ENCODE peak calls at places on chromosomes 6 and 20, in four cellular contexts. One of them, this sample, is unnamed.

GRCh38 chr6:146850238-146850896 is 251.6 kb downstream of the ADGB start:
- DNase-seq in NCI-H774: no peak
- DNase-seq in spleen: no peak
- DNase-seq in stimulated activated CD4-positive, alpha-beta T cell treated with anti-CD3 and anti-CD28 coated beads, Interleukin-4, amount 100 ng/mL, for 1 hour: no peak
- DNase-seq in this sample: peak; percentile 9

GRCh38 chr6:125781307-125781868 is 9.4 kb upstream of the NCOA7 start:
- DNase-seq in NCI-H774: peak; percentile 59
- DNase-seq in spleen: peak; percentile 76
- DNase-seq in stimulated activated CD4-positive, alpha-beta T cell treated with anti-CD3 and anti-CD28 coated beads, Interleukin-4, amount 100 ng/mL, for 1 hour: peak; percentile 48
- DNase-seq in this sample: no peak

GRCh38 chr20:55415567-55416142 is 589.7 kb downstream of the CBLN4 start:
- DNase-seq in NCI-H774: peak; percentile 25
- DNase-seq in spleen: no peak
- DNase-seq in stimulated activated CD4-positive, alpha-beta T cell treated with anti-CD3 and anti-CD28 coated beads, Interleukin-4, amount 100 ng/mL, for 1 hour: no peak
- DNase-seq in this sample: no peak

GRCh38 chr6:150667977-150668716 is 68.5 kb downstream of the PLEKHG1 start:
- DNase-seq in NCI-H774: peak; percentile 68
- DNase-seq in spleen: no peak
- DNase-seq in stimulated activated CD4-positive, alpha-beta T cell treated with anti-CD3 and anti-CD28 coated beads, Interleukin-4, amount 100 ng/mL, for 1 hour: no peak
- DNase-seq in this sample: no peak

GRCh38 chr6:53159558-53159957 is 10.9 kb upstream of the GCM1 start:
- DNase-seq in NCI-H774: no peak
- DNase-seq in spleen: no peak
- DNase-seq in stimulated activated CD4-positive, alpha-beta T cell treated with anti-CD3 and anti-CD28 coated beads, Interleukin-4, amount 100 ng/mL, for 1 hour: no peak
- DNase-seq in this sample: no peak

GRCh38 chr6:43125555-43125954 is 45.5 kb upstream of the SRF start:
- DNase-seq in NCI-H774: no peak
- DNase-seq in spleen: no peak
- DNase-seq in stimulated activated CD4-positive, alpha-beta T cell treated with anti-CD3 and anti-CD28 coated beads, Interleukin-4, amount 100 ng/mL, for 1 hour: no peak
- DNase-seq in this sample: no peak

GRCh38 chr6:32905078-32905477 is 35.8 kb downstream of the HLA-DMB start:
- DNase-seq in NCI-H774: no peak
- DNase-seq in spleen: no peak
- DNase-seq in stimulated activated CD4-positive, alpha-beta T cell treated with anti-CD3 and anti-CD28 coated beads, Interleukin-4, amount 100 ng/mL, for 1 hour: no peak
- DNase-seq in this sample: no peak

GRCh38 chr6:39280247-39280731 is 33.9 kb downstream of the KCNK17 start:
- DNase-seq in NCI-H774: no peak
- DNase-seq in spleen: no peak
- DNase-seq in stimulated activated CD4-positive, alpha-beta T cell treated with anti-CD3 and anti-CD28 coated beads, Interleukin-4, amount 100 ng/mL, for 1 hour: no peak
- DNase-seq in this sample: no peak

GRCh38 chr20:1119128-1119505 is 715 bp downstream of the PSMF1 start:
- DNase-seq in NCI-H774: no peak
- DNase-seq in spleen: no peak
- DNase-seq in stimulated activated CD4-positive, alpha-beta T cell treated with anti-CD3 and anti-CD28 coated beads, Interleukin-4, amount 100 ng/mL, for 1 hour: no peak
- DNase-seq in this sample: no peak

GRCh38 chr20:53030061-53030460 is 57.9 kb downstream of the TSHZ2 start:
- DNase-seq in NCI-H774: no peak
- DNase-seq in spleen: no peak
- DNase-seq in stimulated activated CD4-positive, alpha-beta T cell treated with anti-CD3 and anti-CD28 coated beads, Interleukin-4, amount 100 ng/mL, for 1 hour: no peak
- DNase-seq in this sample: no peak

GRCh38 chr20:44683263-44684046 is 31.7 kb upstream of the CCN5 start:
- DNase-seq in NCI-H774: peak; percentile 56
- DNase-seq in spleen: no peak
- DNase-seq in stimulated activated CD4-positive, alpha-beta T cell treated with anti-CD3 and anti-CD28 coated beads, Interleukin-4, amount 100 ng/mL, for 1 hour: peak; percentile 57
- DNase-seq in this sample: no peak

GRCh38 chr20:35254448-35254999 is 23.4 kb downstream of the MMP24OS start:
- DNase-seq in NCI-H774: no peak
- DNase-seq in spleen: no peak
- DNase-seq in stimulated activated CD4-positive, alpha-beta T cell treated with anti-CD3 and anti-CD28 coated beads, Interleukin-4, amount 100 ng/mL, for 1 hour: no peak
- DNase-seq in this sample: no peak

GRCh38 chr6:153595903-153596302 is 443.1 kb upstream of the OPRM1 start:
- DNase-seq in NCI-H774: no peak
- DNase-seq in spleen: no peak
- DNase-seq in stimulated activated CD4-positive, alpha-beta T cell treated with anti-CD3 and anti-CD28 coated beads, Interleukin-4, amount 100 ng/mL, for 1 hour: no peak
- DNase-seq in this sample: no peak

GRCh38 chr20:50426865-50427739 is 83.1 kb upstream of the PTPN1 start:
- DNase-seq in NCI-H774: no peak
- DNase-seq in spleen: no peak
- DNase-seq in stimulated activated CD4-positive, alpha-beta T cell treated with anti-CD3 and anti-CD28 coated beads, Interleukin-4, amount 100 ng/mL, for 1 hour: no peak
- DNase-seq in this sample: no peak

GRCh38 chr6:46715106-46715505 is 20.1 kb downstream of the PLA2G7 start:
- DNase-seq in NCI-H774: no peak
- DNase-seq in spleen: no peak
- DNase-seq in stimulated activated CD4-positive, alpha-beta T cell treated with anti-CD3 and anti-CD28 coated beads, Interleukin-4, amount 100 ng/mL, for 1 hour: no peak
- DNase-seq in this sample: no peak

GRCh38 chr6:139699335-139699734 is 324.9 kb upstream of the CITED2 start:
- DNase-seq in NCI-H774: no peak
- DNase-seq in spleen: no peak
- DNase-seq in stimulated activated CD4-positive, alpha-beta T cell treated with anti-CD3 and anti-CD28 coated beads, Interleukin-4, amount 100 ng/mL, for 1 hour: no peak
- DNase-seq in this sample: no peak

GRCh38 chr20:1633535-1633934 is 13.7 kb upstream of the SIRPB1 start:
- DNase-seq in NCI-H774: no peak
- DNase-seq in spleen: no peak
- DNase-seq in stimulated activated CD4-positive, alpha-beta T cell treated with anti-CD3 and anti-CD28 coated beads, Interleukin-4, amount 100 ng/mL, for 1 hour: no peak
- DNase-seq in this sample: no peak

GRCh38 chr6:35185302-35185681 is 28.5 kb upstream of the SCUBE3 start:
- DNase-seq in NCI-H774: no peak
- DNase-seq in spleen: no peak
- DNase-seq in stimulated activated CD4-positive, alpha-beta T cell treated with anti-CD3 and anti-CD28 coated beads, Interleukin-4, amount 100 ng/mL, for 1 hour: no peak
- DNase-seq in this sample: no peak

GRCh38 chr6:13156381-13156780 is 172.0 kb downstream of the TBC1D7 start:
- DNase-seq in NCI-H774: no peak
- DNase-seq in spleen: no peak
- DNase-seq in stimulated activated CD4-positive, alpha-beta T cell treated with anti-CD3 and anti-CD28 coated beads, Interleukin-4, amount 100 ng/mL, for 1 hour: no peak
- DNase-seq in this sample: no peak

GRCh38 chr20:53447271-53447670 is 146.4 kb downstream of the ZNF217 start:
- DNase-seq in NCI-H774: no peak
- DNase-seq in spleen: no peak
- DNase-seq in stimulated activated CD4-positive, alpha-beta T cell treated with anti-CD3 and anti-CD28 coated beads, Interleukin-4, amount 100 ng/mL, for 1 hour: no peak
- DNase-seq in this sample: no peak

GRCh38 chr20:23622839-23623343 is 14.9 kb downstream of the CST3 start:
- DNase-seq in NCI-H774: no peak
- DNase-seq in spleen: no peak
- DNase-seq in stimulated activated CD4-positive, alpha-beta T cell treated with anti-CD3 and anti-CD28 coated beads, Interleukin-4, amount 100 ng/mL, for 1 hour: no peak
- DNase-seq in this sample: no peak

GRCh38 chr6:90406142-90406794 is 109.6 kb upstream of the BACH2 start:
- DNase-seq in NCI-H774: no peak
- DNase-seq in spleen: no peak
- DNase-seq in stimulated activated CD4-positive, alpha-beta T cell treated with anti-CD3 and anti-CD28 coated beads, Interleukin-4, amount 100 ng/mL, for 1 hour: no peak
- DNase-seq in this sample: no peak

GRCh38 chr20:15711177-15711576 is 862.1 kb downstream of the KIF16B start:
- DNase-seq in NCI-H774: no peak
- DNase-seq in spleen: no peak
- DNase-seq in stimulated activated CD4-positive, alpha-beta T cell treated with anti-CD3 and anti-CD28 coated beads, Interleukin-4, amount 100 ng/mL, for 1 hour: no peak
- DNase-seq in this sample: no peak

GRCh38 chr20:34495307-34495706 is 20.9 kb upstream of the DYNLRB1 start:
- DNase-seq in NCI-H774: no peak
- DNase-seq in spleen: no peak
- DNase-seq in stimulated activated CD4-positive, alpha-beta T cell treated with anti-CD3 and anti-CD28 coated beads, Interleukin-4, amount 100 ng/mL, for 1 hour: no peak
- DNase-seq in this sample: no peak

GRCh38 chr20:3330046-3330741 is 77.3 kb downstream of the DNAAF9 start:
- DNase-seq in NCI-H774: no peak
- DNase-seq in spleen: no peak
- DNase-seq in stimulated activated CD4-positive, alpha-beta T cell treated with anti-CD3 and anti-CD28 coated beads, Interleukin-4, amount 100 ng/mL, for 1 hour: no peak
- DNase-seq in this sample: no peak

GRCh38 chr6:43476744-43477143 is 626 bp upstream of the TJAP1 start:
- DNase-seq in NCI-H774: no peak
- DNase-seq in spleen: no peak
- DNase-seq in stimulated activated CD4-positive, alpha-beta T cell treated with anti-CD3 and anti-CD28 coated beads, Interleukin-4, amount 100 ng/mL, for 1 hour: no peak
- DNase-seq in this sample: no peak

GRCh38 chr6:168968228-168968627 is 285.4 kb downstream of the THBS2 start:
- DNase-seq in NCI-H774: peak; percentile 96
- DNase-seq in spleen: no peak
- DNase-seq in stimulated activated CD4-positive, alpha-beta T cell treated with anti-CD3 and anti-CD28 coated beads, Interleukin-4, amount 100 ng/mL, for 1 hour: no peak
- DNase-seq in this sample: no peak

GRCh38 chr6:116034327-116034726 is 26.4 kb downstream of the FRK start:
- DNase-seq in NCI-H774: no peak
- DNase-seq in spleen: no peak
- DNase-seq in stimulated activated CD4-positive, alpha-beta T cell treated with anti-CD3 and anti-CD28 coated beads, Interleukin-4, amount 100 ng/mL, for 1 hour: no peak
- DNase-seq in this sample: no peak

GRCh38 chr6:100913400-100914276 is 32.5 kb upstream of the ASCC3 start:
- DNase-seq in NCI-H774: peak; percentile 84
- DNase-seq in spleen: no peak
- DNase-seq in stimulated activated CD4-positive, alpha-beta T cell treated with anti-CD3 and anti-CD28 coated beads, Interleukin-4, amount 100 ng/mL, for 1 hour: peak; percentile 5
- DNase-seq in this sample: no peak

GRCh38 chr6:170207586-170207985 is 83.3 kb downstream of the DLL1 start:
- DNase-seq in NCI-H774: no peak
- DNase-seq in spleen: peak; percentile 41
- DNase-seq in stimulated activated CD4-positive, alpha-beta T cell treated with anti-CD3 and anti-CD28 coated beads, Interleukin-4, amount 100 ng/mL, for 1 hour: no peak
- DNase-seq in this sample: no peak

GRCh38 chr20:10626896-10627295 is 46.9 kb downstream of the JAG1 start:
- DNase-seq in NCI-H774: no peak
- DNase-seq in spleen: no peak
- DNase-seq in stimulated activated CD4-positive, alpha-beta T cell treated with anti-CD3 and anti-CD28 coated beads, Interleukin-4, amount 100 ng/mL, for 1 hour: no peak
- DNase-seq in this sample: no peak

GRCh38 chr6:116969211-116969863 is 92.3 kb downstream of the RFX6 start:
- DNase-seq in NCI-H774: peak; percentile 81
- DNase-seq in spleen: no peak
- DNase-seq in stimulated activated CD4-positive, alpha-beta T cell treated with anti-CD3 and anti-CD28 coated beads, Interleukin-4, amount 100 ng/mL, for 1 hour: no peak
- DNase-seq in this sample: no peak

GRCh38 chr6:138948780-138949179 is 39.3 kb downstream of the REPS1 start:
- DNase-seq in NCI-H774: no peak
- DNase-seq in spleen: no peak
- DNase-seq in stimulated activated CD4-positive, alpha-beta T cell treated with anti-CD3 and anti-CD28 coated beads, Interleukin-4, amount 100 ng/mL, for 1 hour: no peak
- DNase-seq in this sample: no peak

GRCh38 chr6:27091661-27092315 is 155.7 kb upstream of the PRSS16 start:
- DNase-seq in NCI-H774: no peak
- DNase-seq in spleen: no peak
- DNase-seq in stimulated activated CD4-positive, alpha-beta T cell treated with anti-CD3 and anti-CD28 coated beads, Interleukin-4, amount 100 ng/mL, for 1 hour: peak; percentile 13
- DNase-seq in this sample: no peak

GRCh38 chr20:38139156-38139912 is 25.7 kb downstream of the TGM2 start:
- DNase-seq in NCI-H774: no peak
- DNase-seq in spleen: peak; percentile 57
- DNase-seq in stimulated activated CD4-positive, alpha-beta T cell treated with anti-CD3 and anti-CD28 coated beads, Interleukin-4, amount 100 ng/mL, for 1 hour: no peak
- DNase-seq in this sample: no peak

This sample was measured in stimulated activated naive CD4-positive, alpha-beta T cell treated with Interleukin-2 at 50 U/mL for 16 hours.